ENCODE peak calls at places on chromosomes 11 and 22, in eight cellular contexts. R, Q, N, D, O, A, C and M are unnamed samples.

GRCh38 chr11:116310215-116310614 is 462.6 kb downstream of the BUD13 start:
- DNase-seq in R (no peak), Q (no peak), N (no peak), D (no peak), O (no peak), A (no peak), C (no peak), M (no peak)

GRCh38 chr11:120612363-120613263 is 101.1 kb downstream of the GRIK4 start:
- DNase-seq in R (peak), Q (peak), N (no peak), D (no peak), O (peak), A (peak), C (no peak), M (no peak)

GRCh38 chr11:67490727-67491065 is 7.9 kb downstream of the AIP start:
- DNase-seq in R (no peak), Q (no peak), N (no peak), D (peak), O (no peak), A (no peak), C (no peak), M (no peak)

GRCh38 chr11:35553021-35553420 is 27.6 kb upstream of the PAMR1 start:
- DNase-seq in R (no peak), Q (peak), N (no peak), D (no peak), O (no peak), A (no peak), C (no peak), M (no peak)

GRCh38 chr11:122976734-122977454 is 4.7 kb downstream of the BSX start:
- DNase-seq in R (no peak), Q (no peak), N (no peak), D (no peak), O (no peak), A (no peak), C (no peak), M (no peak)

GRCh38 chr11:123122341-123122740 is 60.4 kb upstream of the HSPA8 start:
- DNase-seq in R (no peak), Q (peak), N (no peak), D (no peak), O (no peak), A (no peak), C (no peak), M (no peak)

GRCh38 chr11:17725174-17725573 is 5.8 kb downstream of the MYOD1 start:
- DNase-seq in R (no peak), Q (no peak), N (no peak), D (no peak), O (no peak), A (no peak), C (no peak), M (no peak)

GRCh38 chr11:32829680-32830412 is at the start of gene PRRG4:
- DNase-seq in R (peak), Q (no peak), N (peak), D (peak), O (no peak), A (no peak), C (peak), M (peak)

GRCh38 chr22:23107487-23108323 is 34.1 kb downstream of the RSPH14 start:
- DNase-seq in R (no peak), Q (no peak), N (no peak), D (no peak), O (no peak), A (no peak), C (no peak), M (no peak)

GRCh38 chr11:8747173-8747572 is 64.6 kb downstream of the RPL27A start:
- DNase-seq in R (no peak), Q (no peak), N (no peak), D (no peak), O (no peak), A (no peak), C (no peak), M (no peak)

DNA sequence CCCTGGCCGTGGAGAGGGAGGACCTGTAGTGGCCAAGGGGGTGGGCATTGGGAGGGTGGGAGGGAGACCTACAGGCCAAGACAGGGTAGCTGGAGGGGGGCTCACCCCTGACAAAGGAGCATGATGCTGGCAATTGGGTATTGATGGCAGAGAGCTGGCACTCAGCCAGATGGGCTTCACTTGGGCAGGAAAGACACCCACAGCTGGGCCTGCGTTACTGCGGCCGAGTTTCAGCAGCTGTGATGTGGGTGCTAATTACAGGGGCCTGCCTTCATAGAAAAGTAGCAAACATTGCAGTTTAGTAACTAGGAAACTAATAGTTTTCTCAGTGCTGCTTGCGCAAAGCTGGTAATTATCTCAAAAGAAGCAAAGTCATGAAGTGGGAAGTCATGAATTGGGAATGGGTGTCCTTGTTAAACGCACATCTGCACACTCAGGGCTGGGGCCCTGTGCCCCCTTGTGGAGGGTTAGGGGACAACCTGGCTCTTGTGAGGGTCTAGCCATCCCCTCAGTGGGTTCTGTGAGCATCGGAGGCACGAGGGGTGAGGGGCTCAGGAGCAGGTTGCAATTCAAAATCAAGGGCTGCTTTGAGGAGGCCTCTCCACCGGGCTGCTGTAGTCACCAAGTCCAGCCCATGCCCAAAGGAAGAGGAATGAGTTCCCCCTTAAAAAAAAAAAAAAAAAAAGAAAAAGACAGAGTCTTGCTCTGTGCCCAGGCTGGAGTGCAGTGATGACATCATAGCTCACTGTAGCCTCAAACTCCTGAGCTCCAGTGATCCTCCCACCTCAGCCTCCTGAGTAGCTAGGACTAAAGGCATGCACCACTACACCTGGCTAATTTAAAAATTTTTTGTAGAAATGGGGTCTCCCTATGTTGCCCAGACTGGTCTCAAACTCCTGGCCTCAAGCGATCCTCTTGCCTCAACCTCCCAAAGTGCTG is 24.4 kb upstream of the TXNRD2 start:
- DNase-seq in R (no peak), Q (no peak), N (no peak), D (no peak), O (no peak), A (no peak), C (no peak), M (no peak)
- TF ChIP-seq CTCF in R (no peak), Q (peak), N (no peak), D (no peak), O (peak), A (no peak), C (no peak), M (no peak)

GRCh38 chr11:26231252-26231661 is 100.7 kb upstream of the ANO3 start:
- DNase-seq in R (no peak), Q (peak), N (no peak), D (no peak), O (peak), A (no peak), C (no peak), M (no peak)
- TF ChIP-seq CTCF in R (no peak), Q (no peak), N (no peak), D (no peak), O (no peak), A (no peak), C (no peak), M (no peak)

GRCh38 chr11:78048561-78048960 is 15.1 kb upstream of the THRSP start:
- DNase-seq in R (no peak), Q (no peak), N (no peak), D (no peak), O (no peak), A (no peak), C (no peak), M (no peak)

GRCh38 chr11:78044706-78045105 is 19.0 kb upstream of the THRSP start:
- DNase-seq in R (peak), Q (no peak), N (no peak), D (no peak), O (no peak), A (no peak), C (no peak), M (no peak)

GRCh38 chr11:78045851-78046485 is 17.7 kb upstream of the THRSP start:
- DNase-seq in R (peak), Q (peak), N (peak), D (peak), O (no peak), A (peak), C (peak), M (peak)

GRCh38 chr11:78049348-78049747 is 14.3 kb upstream of the THRSP start:
- DNase-seq in R (no peak), Q (no peak), N (no peak), D (no peak), O (no peak), A (no peak), C (no peak), M (no peak)

DNA sequence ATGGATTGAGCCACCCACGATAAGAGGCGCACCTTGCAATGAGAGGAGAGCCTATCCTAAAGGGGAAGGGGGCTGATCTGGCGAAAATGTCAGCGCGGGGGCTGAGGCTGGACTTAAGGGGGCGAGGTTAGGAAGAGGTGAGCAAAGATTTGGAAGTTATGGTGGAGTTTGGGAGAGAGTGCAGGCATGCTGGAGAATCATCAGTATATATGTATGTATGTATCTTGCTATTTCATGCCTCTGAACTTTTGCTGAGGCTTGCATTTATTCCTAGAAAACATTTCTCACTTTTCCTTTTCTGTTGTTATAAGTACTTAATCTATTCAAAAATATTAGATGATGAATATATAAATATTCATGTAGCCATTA is 17.2 kb upstream of the THRSP start:
- DNase-seq in R (no peak), Q (no peak), N (no peak), D (no peak), O (no peak), A (no peak), C (no peak), M (no peak)
- TF ChIP-seq CTCF in R (no peak), Q (no peak), N (no peak), D (no peak), O (no peak), A (no peak), C (no peak), M (no peak)

DNA sequence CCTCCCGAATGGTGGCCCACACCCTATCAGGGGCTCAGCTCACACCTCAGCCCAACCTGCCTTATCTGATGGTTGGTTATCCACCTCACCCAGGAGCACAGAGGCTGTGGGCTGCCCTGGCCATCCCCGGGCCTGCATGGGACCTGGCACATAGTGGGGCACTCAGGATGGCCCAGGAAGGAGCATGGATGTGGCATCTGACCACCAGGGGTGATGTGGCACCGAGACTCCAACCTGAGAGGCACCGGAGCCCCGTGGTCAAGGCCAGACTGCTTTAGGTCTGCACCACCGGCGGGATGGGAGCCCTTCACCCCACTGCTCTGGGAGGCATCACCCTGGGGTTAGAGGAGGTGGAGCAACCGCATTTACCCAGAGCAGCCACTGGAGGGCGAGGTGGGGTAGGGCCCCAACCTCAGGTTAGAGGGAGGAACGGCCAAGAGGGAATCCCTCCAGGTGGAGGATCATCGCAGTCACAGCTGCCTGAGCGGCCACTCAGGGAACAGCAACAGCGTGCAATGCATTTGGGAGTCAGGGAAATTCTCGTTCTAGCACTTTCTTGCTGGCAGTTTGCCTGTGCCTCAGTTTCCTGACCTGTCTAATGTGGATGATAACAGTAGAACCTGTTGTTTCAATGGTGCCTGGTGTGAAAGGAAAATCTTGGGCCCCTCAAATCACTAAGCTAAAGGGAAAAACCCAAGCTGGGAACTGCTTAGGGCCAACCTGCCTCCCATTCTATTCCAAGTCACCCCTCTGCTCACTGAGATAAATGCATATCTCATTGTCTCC is 52.9 kb upstream of the CARS1 start:
- DNase-seq in R (peak), Q (no peak), N (peak), D (peak), O (no peak), A (peak), C (peak), M (peak)
- TF ChIP-seq CTCF in R (no peak), Q (peak), N (peak), D (peak), O (peak), A (peak), C (no peak), M (peak)

DNA sequence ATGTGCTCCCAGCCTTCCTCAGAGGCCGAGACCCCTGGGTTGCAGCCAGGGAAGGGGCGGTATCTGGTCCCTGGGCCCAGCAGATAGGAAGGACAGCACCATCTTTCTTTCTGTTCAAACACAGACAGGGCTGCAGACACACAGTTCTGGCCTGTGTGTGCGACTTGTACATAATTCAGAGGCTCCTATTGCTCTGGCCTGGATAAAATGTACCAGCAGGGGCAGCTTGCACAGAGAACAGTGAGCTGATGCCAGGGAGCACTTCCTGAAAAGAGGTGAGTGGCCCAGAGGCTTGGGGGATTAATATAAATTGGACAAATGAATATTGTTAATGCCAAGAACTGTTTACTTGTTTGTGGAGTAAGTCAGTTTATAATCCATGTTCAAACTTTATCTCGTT is 16.5 kb downstream of the GDPD5 start:
- DNase-seq in R (no peak), Q (no peak), N (no peak), D (no peak), O (no peak), A (no peak), C (no peak), M (no peak)
- TF ChIP-seq CTCF in R (no peak), Q (no peak), N (no peak), D (no peak), O (peak), A (no peak), C (no peak), M (no peak)

GRCh38 chr11:10875430-10876021 is 17.7 kb upstream of the ZBED5 start:
- DNase-seq in R (no peak), Q (no peak), N (no peak), D (no peak), O (no peak), A (no peak), C (no peak), M (no peak)

GRCh38 chr11:10881892-10882291 is 24.0 kb upstream of the ZBED5 start:
- DNase-seq in R (no peak), Q (no peak), N (no peak), D (no peak), O (no peak), A (no peak), C (no peak), M (no peak)

GRCh38 chr11:10876168-10876567 is 18.3 kb upstream of the ZBED5 start:
- DNase-seq in R (no peak), Q (no peak), N (no peak), D (no peak), O (no peak), A (no peak), C (no peak), M (no peak)

DNA sequence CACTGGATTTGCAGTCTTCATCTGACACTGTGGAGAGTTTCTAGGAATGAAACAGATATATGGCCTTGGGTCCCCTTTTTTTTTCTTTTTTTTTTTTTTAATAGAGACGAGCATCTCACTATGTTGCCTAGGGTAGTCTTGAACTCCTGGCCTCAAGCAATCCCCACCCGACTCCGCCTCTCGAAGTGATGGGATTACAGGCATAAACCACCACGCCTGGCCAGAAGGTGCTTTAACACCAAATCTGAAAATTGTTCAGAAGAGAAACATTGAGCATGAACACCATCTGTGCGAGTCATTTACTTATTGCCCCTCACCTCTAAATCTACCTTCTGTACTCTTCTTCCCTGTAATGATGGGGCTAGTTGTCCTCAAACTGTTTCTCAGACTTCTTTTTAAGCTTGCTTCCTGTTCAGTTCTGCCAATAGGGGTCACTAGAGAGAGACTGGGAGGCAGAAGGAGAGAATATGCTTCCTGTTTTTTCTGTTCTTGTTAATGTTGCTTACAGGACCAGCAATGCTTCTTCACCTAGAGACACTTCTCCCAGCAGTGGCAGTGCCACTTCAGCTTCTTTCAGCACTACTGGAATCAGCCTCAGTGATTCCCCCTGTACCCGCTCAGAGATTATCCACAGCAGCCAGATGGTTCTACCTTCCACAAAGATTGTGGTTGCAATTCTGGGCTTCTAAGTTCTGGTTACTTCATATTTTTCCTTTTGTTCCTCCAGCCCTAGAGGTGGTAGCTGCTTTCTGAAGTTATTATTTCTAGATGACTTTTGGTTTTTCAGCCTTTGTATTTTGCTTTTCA is 20.8 kb upstream of the ZBED5 start:
- DNase-seq in R (no peak), Q (peak), N (no peak), D (no peak), O (peak), A (peak), C (no peak), M (peak)
- TF ChIP-seq CTCF in R (no peak), Q (peak), N (peak), D (no peak), O (peak), A (peak), C (no peak), M (peak)

GRCh38 chr11:3956748-3957147 is 101.3 kb downstream of the STIM1 start:
- DNase-seq in R (no peak), Q (no peak), N (no peak), D (no peak), O (no peak), A (no peak), C (no peak), M (no peak)

GRCh38 chr11:3957437-3957836 is 102.0 kb downstream of the STIM1 start:
- DNase-seq in R (no peak), Q (no peak), N (no peak), D (no peak), O (no peak), A (no peak), C (no peak), M (no peak)

GRCh38 chr11:3958301-3958700 is 102.8 kb downstream of the STIM1 start:
- DNase-seq in R (no peak), Q (no peak), N (no peak), D (no peak), O (no peak), A (no peak), C (no peak), M (no peak)

GRCh38 chr11:3959918-3960295 is 104.4 kb downstream of the STIM1 start:
- DNase-seq in R (no peak), Q (no peak), N (no peak), D (no peak), O (no peak), A (no peak), C (no peak), M (no peak)

DNA sequence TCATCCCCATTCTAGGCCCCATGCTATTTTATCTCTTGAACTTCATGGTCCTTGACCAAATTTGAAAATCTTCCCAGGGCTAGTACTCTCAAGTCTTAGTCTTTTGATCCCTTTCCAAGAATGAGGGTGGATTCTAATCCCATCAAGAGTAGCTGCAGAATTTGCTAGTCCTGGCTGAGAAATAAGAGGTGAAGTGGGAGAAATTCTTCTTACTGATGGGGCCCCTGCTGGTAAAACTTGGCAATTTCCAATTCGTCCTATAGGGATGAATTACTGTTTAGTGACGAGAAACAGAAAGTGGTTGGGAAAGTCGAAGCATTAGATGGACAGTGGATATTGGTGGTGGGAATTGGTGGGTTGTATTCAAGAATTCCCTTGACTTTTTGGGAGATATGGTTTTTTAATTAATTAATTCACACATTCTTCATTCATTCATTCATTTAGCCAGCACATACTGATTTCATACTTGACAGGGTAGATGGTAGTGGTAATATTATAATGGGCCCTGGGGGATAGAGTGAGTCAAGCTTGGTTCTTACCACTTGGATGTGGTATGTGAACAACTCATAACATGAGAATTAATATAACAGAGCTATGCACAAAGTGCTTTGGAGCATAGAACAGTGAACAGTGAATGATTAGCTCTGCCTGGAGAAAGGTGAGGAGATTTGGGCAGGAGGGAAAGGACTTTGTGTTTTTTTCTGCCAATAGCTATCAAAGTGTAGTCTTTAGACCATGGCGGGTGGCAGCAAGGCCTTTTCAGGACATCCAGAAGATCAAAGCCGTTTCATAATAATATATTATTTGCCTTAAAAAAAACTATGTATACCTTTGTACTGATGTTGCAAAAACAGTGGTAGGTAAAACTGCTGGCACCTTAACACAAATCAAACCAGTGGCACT is 103.8 kb downstream of the STIM1 start:
- DNase-seq in R (no peak), Q (peak), N (no peak), D (no peak), O (no peak), A (peak), C (no peak), M (no peak)
- TF ChIP-seq CTCF in R (no peak), Q (peak), N (no peak), D (no peak), O (peak), A (peak), C (no peak), M (no peak)